ENCODE peak calls at places on chromosome 1, in seven cellular contexts. A, W, H, T, L, O and B are unnamed samples.

GRCh38 chr1:29603622-29604021 is 367.3 kb downstream of the PTPRU start:
- DNase-seq in A (no peak), W (no peak), H (no peak), T (no peak), L (no peak), O (no peak), B (no peak)

GRCh38 chr1:180186831-180187230 is 32.2 kb downstream of the QSOX1 start:
- DNase-seq in A (no peak), W (no peak), H (no peak), T (no peak), L (no peak), O (no peak), B (no peak)

GRCh38 chr1:63917571-63918394 is 144.0 kb downstream of the ROR1 start:
- DNase-seq in A (peak), W (no peak), H (peak), T (peak), L (no peak), O (no peak), B (no peak)

GRCh38 chr1:232149302-232150201 is 480.4 kb downstream of the SIPA1L2 start:
- DNase-seq in A (peak), W (no peak), H (peak), T (peak), L (no peak), O (no peak), B (no peak)

GRCh38 chr1:156487862-156488261 is 12.7 kb downstream of the MEF2D start:
- DNase-seq in A (no peak), W (no peak), H (no peak), T (no peak), L (no peak), O (no peak), B (no peak)

GRCh38 chr1:65170511-65171142 is 22.6 kb downstream of the AK4 start:
- DNase-seq in A (peak), W (no peak), H (peak), T (no peak), L (no peak), O (no peak), B (peak)

GRCh38 chr1:204092632-204093420 is 19.9 kb downstream of the SOX13 start:
- DNase-seq in A (no peak), W (no peak), H (no peak), T (no peak), L (no peak), O (no peak), B (no peak)

GRCh38 chr1:70583522-70583921 is 172.5 kb downstream of the CTH start:
- DNase-seq in A (no peak), W (no peak), H (no peak), T (no peak), L (no peak), O (no peak), B (no peak)

GRCh38 chr1:247487057-247487456 is 29.2 kb upstream of the OR2B11 start:
- DNase-seq in A (peak), W (no peak), H (peak), T (peak), L (no peak), O (peak), B (no peak)

GRCh38 chr1:225816643-225817538 is 7.0 kb downstream of the EPHX1 start:
- DNase-seq in A (peak), W (no peak), H (no peak), T (no peak), L (no peak), O (no peak), B (peak)

GRCh38 chr1:151838491-151839412 is 868 bp downstream of the C2CD4D start:
- DNase-seq in A (no peak), W (no peak), H (no peak), T (no peak), L (no peak), O (no peak), B (no peak)

GRCh38 chr1:51088474-51088873 is 13.6 kb upstream of the C1orf185 start:
- DNase-seq in A (peak), W (no peak), H (peak), T (no peak), L (no peak), O (no peak), B (no peak)

GRCh38 chr1:2200308-2200943 is 5.9 kb upstream of the FAAP20 start:
- DNase-seq in A (no peak), W (no peak), H (no peak), T (no peak), L (no peak), O (no peak), B (no peak)